ENCODE peak calls at places on chromosomes 1 and 21, in six cellular contexts. E is adrenal gland, Y is IMR-90, L is HCT116, G is stomach, A is K562. M is an unnamed sample.

GRCh38 chr1:198679535-198680173 is 40.8 kb downstream of the PTPRC start:
- DNase-seq in E (no peak), Y (no peak), L (no peak), G (no peak), A (no peak), M (peak)

GRCh38 chr1:45629035-45629434 is 5.2 kb upstream of the CCDC17 start:
- DNase-seq in E (no peak), Y (no peak), L (no peak), G (no peak), A (no peak), M (no peak)

GRCh38 chr1:226406401-226406881 is 1.5 kb downstream of the PARP1 start:
- DNase-seq in E (no peak), Y (peak), L (no peak), G (no peak), A (no peak), M (no peak)

GRCh38 chr1:160637065-160637464 is 9.8 kb downstream of the SLAMF1 start:
- DNase-seq in E (no peak), Y (no peak), L (no peak), G (no peak), A (no peak), M (no peak)

GRCh38 chr21:45351526-45352275 is 53.3 kb upstream of the COL18A1 start:
- DNase-seq in E (no peak), Y (peak), L (no peak), G (no peak), A (no peak), M (peak)

GRCh38 chr1:217620814-217621213 is 10.1 kb downstream of the GPATCH2 start:
- DNase-seq in E (no peak), Y (no peak), L (no peak), G (no peak), A (no peak), M (no peak)

GRCh38 chr1:33050221-33051076 is 13.8 kb upstream of the AK2 start:
- DNase-seq in E (peak), Y (peak), L (peak), G (no peak), A (no peak), M (peak)

GRCh38 chr1:65323246-65323645 is 13.9 kb downstream of the DNAJC6 start:
- DNase-seq in E (no peak), Y (no peak), L (no peak), G (no peak), A (no peak), M (no peak)

GRCh38 chr1:205852969-205853368 is 3.0 kb upstream of the PM20D1 start:
- DNase-seq in E (no peak), Y (no peak), L (no peak), G (no peak), A (no peak), M (no peak)

GRCh38 chr21:41985662-41986416 is 24.3 kb downstream of the ZBTB21 start:
- DNase-seq in E (no peak), Y (no peak), L (no peak), G (no peak), A (no peak), M (no peak)

GRCh38 chr1:185961664-185962063 is 227.5 kb downstream of the HMCN1 start:
- DNase-seq in E (no peak), Y (peak), L (no peak), G (no peak), A (no peak), M (no peak)

GRCh38 chr1:3738943-3739342 is 13.3 kb upstream of the CCDC27 start:
- DNase-seq in E (no peak), Y (no peak), L (no peak), G (no peak), A (no peak), M (no peak)

GRCh38 chr1:200022239-200022804 is 5.2 kb upstream of the NR5A2 start:
- DNase-seq in E (no peak), Y (no peak), L (no peak), G (no peak), A (no peak), M (no peak)

GRCh38 chr1:29126198-29126597 is 2.5 kb upstream of the TMEM200B start:
- DNase-seq in E (no peak), Y (no peak), L (no peak), G (no peak), A (no peak), M (no peak)

GRCh38 chr1:233675893-233676292 is 62.0 kb downstream of the KCNK1 start:
- DNase-seq in E (no peak), Y (no peak), L (no peak), G (no peak), A (peak), M (no peak)

GRCh38 chr1:109498161-109498801 is 4.4 kb downstream of the CYB561D1 start:
- DNase-seq in E (peak), Y (peak), L (no peak), G (no peak), A (peak), M (peak)

GRCh38 chr1:220528679-220529529 is 968 bp downstream of the MARK1 start:
- DNase-seq in E (peak), Y (no peak), L (no peak), G (no peak), A (no peak), M (no peak)

GRCh38 chr1:165174485-165174884 is 182.0 kb downstream of the LMX1A start:
- DNase-seq in E (no peak), Y (no peak), L (no peak), G (no peak), A (no peak), M (no peak)

GRCh38 chr21:36504067-36505058 is 24.4 kb upstream of the CLDN14 start:
- DNase-seq in E (peak), Y (peak), L (peak), G (no peak), A (peak), M (no peak)

GRCh38 chr1:61295818-61296537 is 213.6 kb downstream of the NFIA start:
- DNase-seq in E (no peak), Y (no peak), L (no peak), G (no peak), A (no peak), M (no peak)

DNA sequence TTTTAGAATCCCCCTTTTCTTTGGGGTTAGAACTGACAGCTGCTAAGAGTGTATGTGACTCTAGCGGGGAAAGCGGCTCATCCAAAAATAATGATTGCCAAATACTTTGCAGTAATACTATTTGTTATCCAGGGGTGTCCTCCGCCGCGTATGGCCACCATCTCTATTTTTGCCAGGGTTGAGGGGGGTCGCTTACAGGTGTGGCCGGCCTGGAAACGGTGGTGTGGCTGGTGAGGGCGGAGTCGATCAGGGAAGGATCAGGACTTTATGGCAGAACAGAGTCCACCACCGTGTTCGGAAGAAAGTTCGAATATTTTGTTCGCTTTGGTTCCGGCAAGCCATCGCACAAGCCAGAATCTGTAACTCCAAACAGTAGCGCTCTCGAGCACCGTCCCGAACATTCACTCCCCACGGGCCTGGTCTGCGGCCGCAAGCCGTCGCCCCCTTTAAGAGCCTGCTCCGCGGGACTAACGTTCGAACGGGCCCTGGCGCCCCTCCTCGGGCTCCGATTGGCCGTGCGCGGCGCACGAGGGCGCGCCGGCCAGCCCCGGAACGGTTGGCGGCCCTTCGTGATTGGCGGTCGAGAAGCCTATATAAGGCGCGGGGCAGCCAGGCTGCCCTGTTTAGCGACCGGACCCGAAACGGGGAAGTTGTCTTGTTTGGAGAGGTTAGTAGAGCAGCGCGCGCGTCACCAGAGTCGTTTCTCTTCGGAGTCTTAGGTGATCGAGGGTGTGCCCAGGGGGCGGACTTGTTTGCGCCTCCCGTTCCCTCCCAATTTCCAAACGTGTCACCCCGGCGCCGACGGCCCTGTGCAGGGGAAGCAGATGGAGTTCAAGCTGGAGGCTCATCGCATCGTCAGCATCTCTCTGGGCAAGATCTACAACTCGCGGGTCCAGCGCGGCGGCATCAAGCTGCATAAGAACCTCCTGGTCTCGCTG is at the start of gene IER5:
- DNase-seq in E (peak), Y (peak), L (peak), G (peak), A (peak), M (peak)
- TF ChIP-seq POLR2A in E (peak), Y (peak), L (peak), G (peak), A (peak), M (peak)

GRCh38 chr1:154952664-154953063 is 3.2 kb downstream of the PBXIP1 start:
- DNase-seq in E (peak), Y (no peak), L (no peak), G (no peak), A (no peak), M (no peak)
- H3K27ac ChIP-seq in E (peak), Y (no peak), L (no peak), G (no peak), A (no peak), M (no peak)

DNA sequence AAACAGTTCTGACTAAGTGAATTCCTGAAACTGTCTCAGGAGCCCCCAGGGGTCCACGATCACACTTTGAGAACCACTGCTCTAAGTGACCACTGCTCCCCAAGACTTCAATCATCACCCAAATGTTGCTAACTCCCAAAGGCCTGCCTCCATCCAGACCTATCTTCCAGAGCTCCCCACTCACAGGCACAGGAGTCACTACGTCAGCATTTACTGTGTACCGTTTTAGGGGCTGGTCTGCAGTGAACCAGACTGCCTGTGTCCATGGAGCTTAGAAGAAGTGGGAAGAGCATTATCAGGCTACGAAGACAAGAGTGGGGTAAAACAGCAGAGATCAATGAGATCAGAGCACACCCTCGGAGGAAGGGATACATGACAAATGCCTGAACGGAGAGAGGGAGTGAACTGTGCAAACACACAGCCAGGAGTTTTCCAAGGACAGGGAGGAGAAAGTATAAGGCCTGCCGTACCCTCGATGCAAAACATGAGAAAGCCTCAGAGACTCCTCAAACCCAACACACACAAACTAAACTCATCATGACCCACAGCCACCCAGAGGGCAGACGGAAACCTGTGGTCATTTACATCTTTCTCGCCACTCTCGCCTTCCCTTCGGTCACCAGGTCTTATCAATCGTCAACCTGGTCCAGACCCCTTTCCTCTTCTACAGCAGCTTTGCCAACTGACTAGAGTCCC is 10.1 kb downstream of the GNB1 start:
- DNase-seq in E (no peak), Y (no peak), L (no peak), G (no peak), A (no peak), M (no peak)
- TF ChIP-seq POLR2A in E (no peak), Y (no peak), L (no peak), G (no peak), A (no peak), M (no peak)

GRCh38 chr1:89566761-89567174 is 42.1 kb downstream of the LRRC8B start:
- DNase-seq in E (peak), Y (peak), L (no peak), G (no peak), A (no peak), M (peak)
- H3K27ac ChIP-seq in E (peak), Y (no peak), L (no peak), G (peak), A (peak), M (peak)

GRCh38 chr1:242033331-242033956 is 34.5 kb upstream of the MAP1LC3C start:
- DNase-seq in E (peak), Y (no peak), L (no peak), G (no peak), A (no peak), M (no peak)
- TF ChIP-seq POLR2A in E (no peak), Y (no peak), L (no peak), G (no peak), A (no peak), M (no peak)

DNA sequence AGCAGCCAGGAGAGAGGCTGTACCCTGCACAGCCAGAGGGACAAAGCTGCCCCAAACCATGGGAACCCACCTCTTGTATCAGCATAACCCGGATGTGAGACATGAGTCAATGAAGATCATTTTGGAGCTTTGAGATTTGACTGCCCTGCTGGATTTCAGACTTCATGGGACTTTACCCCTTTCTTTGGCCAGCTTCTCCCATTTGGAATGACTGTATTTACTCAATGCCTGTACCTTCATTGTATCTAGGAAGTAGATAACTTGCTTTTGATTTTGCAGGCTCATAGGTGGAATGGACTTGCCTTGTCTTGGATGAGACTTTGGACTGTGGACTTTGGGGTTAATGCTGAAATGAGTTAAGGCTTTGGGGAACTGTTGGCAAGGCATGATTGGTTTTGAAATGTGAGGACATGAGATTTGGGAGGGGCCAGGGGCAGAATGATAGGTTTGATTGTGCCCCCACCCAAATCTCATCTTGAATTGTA is 616.2 kb downstream of the RWDD3 start:
- DNase-seq in E (no peak), Y (no peak), L (no peak), G (no peak), A (no peak), M (no peak)
- H3K27ac ChIP-seq in E (no peak), Y (no peak), L (no peak), G (no peak), A (no peak), M (no peak)